ENCODE peak calls at places on chromosomes 16 and 17, in ten cellular contexts. N, D, O, T, V, W, P, K, I and X are unnamed samples.

GRCh38 chr16:3878610-3879009 is 1.9 kb downstream of the CREBBP start:
- DNase-seq in N (peak), D (no peak), O (no peak), T (no peak), V (no peak), W (peak), P (no peak), K (no peak), I (no peak), X (no peak)

GRCh38 chr17:68101075-68101991 is 65.8 kb downstream of the KPNA2 start:
- DNase-seq in N (peak), D (peak), O (peak), T (peak), V (peak), W (peak), P (peak), K (peak), I (peak), X (peak)

GRCh38 chr16:71895679-71896385 is 501 bp downstream of the IST1 start:
- DNase-seq in N (peak), D (no peak), O (no peak), T (peak), V (no peak), W (peak), P (no peak), K (peak), I (peak), X (peak)

GRCh38 chr17:74807376-74807775 is 31.2 kb upstream of the NAT9 start:
- DNase-seq in N (no peak), D (no peak), O (no peak), T (no peak), V (no peak), W (no peak), P (no peak), K (no peak), I (no peak), X (no peak)

GRCh38 chr16:27174007-27174406 is 29.3 kb upstream of the KDM8 start:
- DNase-seq in N (no peak), D (no peak), O (no peak), T (no peak), V (no peak), W (no peak), P (peak), K (peak), I (no peak), X (no peak)

GRCh38 chr17:8726951-8727555 is 17.6 kb downstream of the CCDC42 start:
- DNase-seq in N (peak), D (no peak), O (no peak), T (no peak), V (no peak), W (peak), P (no peak), K (no peak), I (no peak), X (no peak)

GRCh38 chr16:30670072-30670824 is 12.0 kb downstream of the FBRS start:
- DNase-seq in N (no peak), D (no peak), O (no peak), T (no peak), V (no peak), W (no peak), P (no peak), K (no peak), I (no peak), X (no peak)

GRCh38 chr17:75864448-75864871 is 9.3 kb upstream of the WBP2 start:
- DNase-seq in N (peak), D (peak), O (peak), T (no peak), V (peak), W (peak), P (peak), K (peak), I (no peak), X (no peak)

GRCh38 chr16:2194852-2195315 is 1.5 kb downstream of the CASKIN1 start:
- DNase-seq in N (peak), D (peak), O (peak), T (peak), V (no peak), W (peak), P (peak), K (peak), I (peak), X (peak)

GRCh38 chr17:6457688-6458190 is 13.5 kb downstream of the PIMREG start:
- DNase-seq in N (no peak), D (no peak), O (no peak), T (no peak), V (no peak), W (no peak), P (no peak), K (no peak), I (peak), X (no peak)

GRCh38 chr17:36778458-36778857 is 158.8 kb upstream of the LHX1 start:
- DNase-seq in N (no peak), D (no peak), O (no peak), T (no peak), V (no peak), W (no peak), P (no peak), K (no peak), I (peak), X (peak)

GRCh38 chr17:50380369-50381259 is 7.6 kb downstream of the EME1 start:
- DNase-seq in N (no peak), D (no peak), O (no peak), T (no peak), V (no peak), W (no peak), P (no peak), K (no peak), I (no peak), X (no peak)